ENCODE peak calls at places on chromosomes 7 and 10, in ten cellular contexts. Z is A673; Y is psoas muscle; O is right cardiac atrium; C is heart left ventricle; Q is cardiac muscle cell; U is CD8-positive, alpha-beta memory T cell; R is vagina; H is spleen; A is CD4-positive, CD25-positive, alpha-beta regulatory T cell. N is an unnamed sample.
A peak's percentile ranks its signal among the peaks of the same experiment; 100 is the strongest.

GRCh38 chr10:5737352-5737751 is 52.7 kb downstream of the TASOR2 start:
- DNase-seq in O (peak; percentile 25), U (no peak), Y (no peak), C (no peak), A (no peak), H (no peak), Q (no peak), Z (peak; percentile 15), R (no peak), N (no peak)

GRCh38 chr7:152899482-152900166 is 140.1 kb downstream of the ACTR3B start:
- DNase-seq in R (no peak), Q (peak; percentile 7), O (peak; percentile 71), A (no peak), H (no peak), Y (peak; percentile 76), C (peak; percentile 33), U (no peak), Z (peak; percentile 23), N (peak; percentile 68)

GRCh38 chr10:34078798-34079470 is 736.2 kb downstream of the PARD3 start:
- DNase-seq in Q (peak; percentile 91), C (peak; percentile 44), R (peak; percentile 88), A (no peak), U (no peak), Z (no peak), H (no peak), Y (peak; percentile 68), O (peak; percentile 92), N (no peak)

GRCh38 chr7:29431686-29432085 is 131.9 kb upstream of the PRR15 start:
- DNase-seq in Y (no peak), Z (no peak), O (no peak), C (no peak), Q (no peak), U (no peak), R (no peak), H (no peak), A (no peak), N (no peak)

GRCh38 chr7:66508431-66508830 is 120.2 kb upstream of the KCTD7 start:
- DNase-seq in R (no peak), H (no peak), Z (no peak), Y (no peak), O (no peak), U (no peak), Q (no peak), A (no peak), C (no peak), N (no peak)

GRCh38 chr10:129193148-129193547 is 273.9 kb upstream of the MGMT start:
- DNase-seq in C (no peak), R (no peak), H (no peak), Z (peak; percentile 44), O (no peak), Q (peak; percentile 23), A (peak; percentile 9), Y (peak; percentile 47), U (no peak), N (no peak)

GRCh38 chr10:80405636-80406035 is 2.7 kb upstream of the PRXL2A start:
- DNase-seq in U (no peak), Y (no peak), Z (peak; percentile 65), O (no peak), C (peak; percentile 21), A (no peak), Q (no peak), R (no peak), H (no peak), N (no peak)

GRCh38 chr7:151700621-151701185 is 176.2 kb downstream of the PRKAG2 start:
- DNase-seq in C (no peak), Q (peak; percentile 75), Y (no peak), Z (no peak), A (no peak), R (no peak), O (no peak), H (no peak), U (no peak), N (peak; percentile 58)

GRCh38 chr10:131166486-131166885 is 145.0 kb downstream of the TCERG1L start:
- DNase-seq in U (no peak), O (no peak), Y (no peak), Z (no peak), A (no peak), C (no peak), Q (no peak), H (peak; percentile 43), R (no peak), N (peak; percentile 33)

GRCh38 chr7:19248681-19249080 is 103.5 kb upstream of the FERD3L start:
- DNase-seq in O (no peak), C (no peak), Q (peak; percentile 18), A (no peak), Y (no peak), R (no peak), H (no peak), Z (no peak), U (no peak), N (no peak)

GRCh38 chr7:101128040-101128834 is 1.3 kb downstream of the SERPINE1 start:
- DNase-seq in H (no peak), O (no peak), R (no peak), Q (peak; percentile 51), A (no peak), C (no peak), U (no peak), Y (no peak), Z (no peak), N (no peak)

GRCh38 chr10:125559210-125559609 is 123.8 kb downstream of the TEX36 start:
- DNase-seq in H (no peak), C (no peak), Q (no peak), O (no peak), Y (no peak), R (no peak), U (no peak), Z (no peak), A (no peak), N (no peak)

DNA sequence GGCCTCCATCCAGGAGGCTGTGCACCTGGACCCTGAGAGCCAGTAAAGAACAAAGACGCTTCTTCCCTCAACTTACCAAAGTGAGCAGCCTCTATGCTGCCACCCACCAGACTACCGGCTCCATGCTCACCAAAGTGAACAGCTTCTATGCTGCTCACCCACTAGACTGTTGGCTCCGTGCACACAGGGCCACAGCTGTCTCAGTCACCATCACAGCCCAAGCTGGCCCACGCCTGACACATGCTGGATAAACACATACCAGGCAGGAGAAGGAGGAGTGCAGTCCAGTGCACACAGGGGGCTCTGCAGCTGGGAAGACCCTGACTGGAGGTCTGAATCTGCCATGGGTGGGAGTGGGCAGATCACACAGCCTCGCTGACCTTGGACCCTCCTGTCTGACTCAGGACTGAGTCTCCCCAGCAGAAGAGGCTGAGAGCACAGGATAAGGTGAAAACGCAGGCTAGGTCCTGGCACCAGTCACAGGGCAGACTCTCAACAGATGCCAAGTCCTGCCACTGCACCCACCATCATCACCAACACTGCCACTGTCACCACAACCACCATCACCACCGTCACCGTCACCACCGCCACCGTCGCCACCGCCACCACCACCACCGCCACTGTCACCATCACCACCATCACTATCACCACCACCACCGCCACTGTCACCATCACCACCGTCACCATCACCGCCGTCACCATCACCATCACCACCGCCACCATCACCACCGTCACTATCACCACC is 130.9 kb downstream of the MAD1L1 start:
- DNase-seq in C (no peak), Q (no peak), Z (no peak), A (no peak), U (no peak), H (no peak), Y (no peak), O (no peak), R (no peak), N (no peak)
- H3K4me1 ChIP-seq in C (peaks cover 15% of the 10 kb centered on the region), Q (peaks cover 23% of the 10 kb centered on the region), Z (peaks cover 20% of the 10 kb centered on the region), A (peaks cover 29% of the 10 kb centered on the region), U (peaks cover 52% of the 10 kb centered on the region), H (peaks cover 77% of the 10 kb centered on the region), Y (peaks cover 22% of the 10 kb centered on the region), O (peaks cover 11% of the 10 kb centered on the region), R (peaks cover 31% of the 10 kb centered on the region), N (peaks cover 21% of the 10 kb centered on the region)

GRCh38 chr10:110005716-110006115 is 2.1 kb upstream of the ADD3 start:
- DNase-seq in R (no peak), O (peak; percentile 73), Q (peak; percentile 86), A (no peak), U (no peak), Y (peak; percentile 18), C (peak; percentile 31), Z (peak; percentile 74), H (no peak), N (peak; percentile 78)
- H3K27ac ChIP-seq in R (peak overlapping the region; percentile 95), O (peak overlapping the region; percentile 40), Q (peak overlapping the region; percentile 5), A (no peak overlapping the region), U (no peak overlapping the region), Y (peak overlapping the region; percentile 46), C (peak overlapping the region; percentile 96), Z (peak overlapping the region; percentile 6), H (peak overlapping the region; percentile 96), N (peak overlapping the region; percentile 90)

DNA sequence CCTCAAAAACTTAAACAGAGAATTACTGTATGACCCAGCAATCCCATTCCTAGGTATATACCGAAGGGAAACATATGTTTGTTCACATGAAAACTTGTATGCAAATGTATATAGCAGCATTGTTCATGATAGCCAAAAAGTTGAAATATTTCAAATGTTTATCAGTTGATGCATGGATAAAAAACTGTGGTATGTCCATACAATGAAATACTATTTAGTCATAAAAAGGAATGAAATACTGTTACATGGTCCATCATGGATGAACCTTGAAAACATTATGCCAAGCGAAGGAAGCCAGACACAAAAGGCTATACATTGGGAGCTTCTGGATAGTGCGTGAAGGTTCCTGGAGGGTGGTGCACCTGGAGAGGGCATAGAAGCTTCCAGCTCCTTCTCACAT is 11.0 kb upstream of the TRA2A start:
- DNase-seq in H (no peak), U (no peak), R (no peak), Z (no peak), C (no peak), Q (no peak), A (no peak), Y (no peak), O (no peak), N (no peak)
- H3K4me1 ChIP-seq in H (peaks cover 20% of the 10 kb centered on the region), U (peaks cover 17% of the 10 kb centered on the region), R (no peaks in the 10 kb centered on the region), Z (no peaks in the 10 kb centered on the region), C (no peaks in the 10 kb centered on the region), Q (peaks cover 3% of the 10 kb centered on the region), A (peaks cover 22% of the 10 kb centered on the region), Y (no peaks in the 10 kb centered on the region), O (no peaks in the 10 kb centered on the region), N (no peaks in the 10 kb centered on the region)

GRCh38 chr10:75612904-75613684 is 181.7 kb downstream of the LRMDA start:
- DNase-seq in Y (no peak), H (no peak), A (no peak), U (no peak), R (no peak), C (no peak), O (no peak), Z (no peak), Q (peak; percentile 95), N (no peak)

GRCh38 chr10:75611081-75611971 is 179.9 kb downstream of the LRMDA start:
- DNase-seq in Z (no peak), Q (no peak), H (no peak), A (no peak), C (no peak), Y (no peak), O (no peak), U (no peak), R (no peak), N (no peak)

GRCh38 chr10:75616076-75616475 is 184.7 kb downstream of the LRMDA start:
- DNase-seq in Z (no peak), Q (no peak), C (no peak), O (no peak), H (no peak), Y (no peak), R (no peak), A (no peak), U (no peak), N (no peak)

GRCh38 chr10:75611972-75612331 is 180.5 kb downstream of the LRMDA start:
- DNase-seq in A (no peak), C (no peak), Q (no peak), O (no peak), Z (no peak), U (no peak), R (no peak), H (no peak), Y (no peak), N (no peak)

GRCh38 chr10:75613685-75614587 is 182.5 kb downstream of the LRMDA start:
- DNase-seq in H (no peak), Y (no peak), Q (peak; percentile 71), R (no peak), C (no peak), A (no peak), O (no peak), U (no peak), Z (no peak), N (no peak)
- H3K27ac ChIP-seq in H (no peak overlapping the region), Y (no peak overlapping the region), Q (no peak overlapping the region), R (no peak overlapping the region), C (no peak overlapping the region), A (no peak overlapping the region), O (no peak overlapping the region), U (no peak overlapping the region), Z (no peak overlapping the region), N (peak overlapping the region; percentile 45)

N was measured in left lung.